ENCODE peak calls at places on chromosomes 16 and 17, in nine cellular contexts. M is endothelial cell of umbilical vein, H is stomach, Q is K562, W is transverse colon, U is breast epithelium, C is vagina, T is GM23338, R is sigmoid colon. A is an unnamed sample.

GRCh38 chr16:9469512-9469911 is 378.1 kb downstream of the HAPSTR1 start:
- DNase-seq in M (no peak), H (no peak), Q (no peak), W (no peak), U (no peak), C (no peak), T (no peak), R (no peak), A (no peak)

GRCh38 chr16:57540906-57541753 is 1.3 kb upstream of the ADGRG5 start:
- DNase-seq in M (no peak), H (peak), Q (peak), W (no peak), U (peak), C (peak), T (no peak), R (no peak), A (no peak)

GRCh38 chr16:8928467-8928957 is 35.2 kb downstream of the USP7 start:
- DNase-seq in M (no peak), H (no peak), Q (no peak), W (no peak), U (no peak), C (no peak), T (no peak), R (no peak), A (no peak)

GRCh38 chr17:58156839-58157803 is 8.9 kb downstream of the OR4D1 start:
- DNase-seq in M (no peak), H (no peak), Q (peak), W (peak), U (no peak), C (no peak), T (peak), R (no peak), A (no peak)

GRCh38 chr17:81365601-81366585 is 29.4 kb upstream of the BAHCC1 start:
- DNase-seq in M (peak), H (peak), Q (peak), W (peak), U (peak), C (no peak), T (no peak), R (peak), A (no peak)

GRCh38 chr17:5077781-5078105 is 524 bp upstream of the ZFP3 start:
- DNase-seq in M (no peak), H (no peak), Q (no peak), W (no peak), U (no peak), C (no peak), T (no peak), R (no peak), A (no peak)

GRCh38 chr17:45364531-45365390 is 47.9 kb upstream of the MAP3K14 start:
- DNase-seq in M (peak), H (no peak), Q (no peak), W (no peak), U (peak), C (peak), T (peak), R (peak), A (no peak)

GRCh38 chr16:74029122-74029805 is 267.4 kb upstream of the PSMD7 start:
- DNase-seq in M (no peak), H (no peak), Q (no peak), W (peak), U (no peak), C (no peak), T (peak), R (no peak), A (no peak)

GRCh38 chr17:39125143-39125875 is 26.1 kb downstream of the PLXDC1 start:
- DNase-seq in M (no peak), H (no peak), Q (no peak), W (no peak), U (no peak), C (no peak), T (no peak), R (no peak), A (no peak)

GRCh38 chr16:23423496-23424049 is 29.4 kb downstream of the COG7 start:
- DNase-seq in M (peak), H (peak), Q (no peak), W (peak), U (peak), C (no peak), T (peak), R (peak), A (no peak)

GRCh38 chr17:66932295-66932694 is 32.2 kb upstream of the CACNG4 start:
- DNase-seq in M (no peak), H (no peak), Q (no peak), W (no peak), U (no peak), C (no peak), T (no peak), R (no peak), A (no peak)

GRCh38 chr16:24834459-24835335 is 11.1 kb upstream of the SLC5A11 start:
- DNase-seq in M (peak), H (peak), Q (peak), W (peak), U (no peak), C (no peak), T (peak), R (peak), A (no peak)

GRCh38 chr17:67569873-67570272 is 147.9 kb upstream of the NOL11 start:
- DNase-seq in M (no peak), H (no peak), Q (no peak), W (no peak), U (no peak), C (no peak), T (no peak), R (peak), A (no peak)

GRCh38 chr17:71502443-71502842 is 618.4 kb upstream of the SOX9 start:
- DNase-seq in M (no peak), H (no peak), Q (no peak), W (no peak), U (no peak), C (no peak), T (no peak), R (no peak), A (no peak)

GRCh38 chr16:81649561-81649960 is 129.5 kb upstream of the PLCG2 start:
- DNase-seq in M (no peak), H (no peak), Q (no peak), W (no peak), U (no peak), C (no peak), T (no peak), R (no peak), A (no peak)

GRCh38 chr16:66207864-66208226 is 158.6 kb upstream of the CDH5 start:
- DNase-seq in M (no peak), H (no peak), Q (no peak), W (no peak), U (no peak), C (no peak), T (no peak), R (no peak), A (no peak)

GRCh38 chr17:13393841-13394710 is 207.7 kb downstream of the HS3ST3A1 start:
- DNase-seq in M (no peak), H (no peak), Q (no peak), W (no peak), U (no peak), C (no peak), T (no peak), R (no peak), A (no peak)

GRCh38 chr17:81279278-81280073 is 15.6 kb downstream of the SLC38A10 start:
- DNase-seq in M (no peak), H (no peak), Q (no peak), W (no peak), U (no peak), C (no peak), T (no peak), R (no peak), A (no peak)

DNA sequence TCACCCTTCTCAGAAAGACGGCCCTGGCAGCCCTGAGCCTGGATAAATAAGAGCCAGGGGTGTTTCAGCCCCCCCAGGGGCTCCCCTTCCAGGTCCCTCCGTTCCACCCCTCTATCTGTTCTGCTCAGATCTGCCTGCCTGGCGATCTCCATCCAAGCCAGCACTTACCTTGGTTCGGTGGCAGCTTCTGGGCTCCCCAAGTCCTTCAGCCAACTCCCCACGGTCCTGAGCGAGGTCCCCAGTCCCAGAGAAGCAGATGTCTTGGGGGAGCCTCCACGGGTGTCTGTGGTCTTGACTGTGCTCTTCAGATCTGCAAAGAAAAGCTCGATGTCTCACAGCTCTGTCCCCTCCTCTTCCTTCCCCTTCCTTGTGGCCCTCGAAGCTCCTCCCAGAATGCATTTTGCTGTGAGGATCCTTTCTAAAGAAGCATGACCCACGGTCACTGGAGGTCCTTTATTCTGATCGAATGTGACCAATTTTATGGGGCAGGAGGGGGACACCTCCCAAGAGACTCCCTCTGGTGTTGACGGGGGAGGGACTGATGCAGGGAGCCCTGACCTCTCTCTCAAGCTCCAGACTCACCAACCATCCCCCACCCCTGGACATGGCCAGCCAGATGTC is at the start of gene PIK3R6:
- DNase-seq in M (no peak), H (no peak), Q (no peak), W (no peak), U (no peak), C (no peak), T (no peak), R (no peak), A (no peak)
- TF ChIP-seq POLR2AphosphoS5 in M (no peak), H (no peak), Q (no peak), W (no peak), U (no peak), C (no peak), T (no peak), R (no peak), A (peak)

GRCh38 chr16:53446090-53446489 is 11.8 kb downstream of the RBL2 start:
- DNase-seq in M (no peak), H (no peak), Q (no peak), W (no peak), U (no peak), C (no peak), T (no peak), R (no peak), A (no peak)

GRCh38 chr16:53445534-53445933 is 11.3 kb downstream of the RBL2 start:
- DNase-seq in M (no peak), H (no peak), Q (no peak), W (no peak), U (no peak), C (no peak), T (no peak), R (no peak), A (no peak)

GRCh38 chr16:53449816-53450517 is 15.7 kb downstream of the RBL2 start:
- DNase-seq in M (no peak), H (no peak), Q (no peak), W (no peak), U (no peak), C (no peak), T (no peak), R (no peak), A (no peak)
- TF ChIP-seq POLR2AphosphoS5 in M (no peak), H (no peak), Q (no peak), W (no peak), U (no peak), C (no peak), T (no peak), R (no peak), A (no peak)

GRCh38 chr17:17200831-17201230 is 5.3 kb downstream of the PLD6 start:
- DNase-seq in M (no peak), H (no peak), Q (no peak), W (peak), U (no peak), C (no peak), T (no peak), R (peak), A (no peak)
- TF ChIP-seq POLR2AphosphoS5 in M (no peak), H (no peak), Q (no peak), W (no peak), U (no peak), C (no peak), T (no peak), R (peak), A (no peak)

GRCh38 chr17:47663997-47664941 is 14.6 kb downstream of the KPNB1 start:
- DNase-seq in M (peak), H (peak), Q (peak), W (peak), U (no peak), C (no peak), T (peak), R (peak), A (no peak)
- TF ChIP-seq POLR2AphosphoS5 in M (peak), H (peak), Q (no peak), W (no peak), U (no peak), C (no peak), T (peak), R (peak), A (peak)

DNA sequence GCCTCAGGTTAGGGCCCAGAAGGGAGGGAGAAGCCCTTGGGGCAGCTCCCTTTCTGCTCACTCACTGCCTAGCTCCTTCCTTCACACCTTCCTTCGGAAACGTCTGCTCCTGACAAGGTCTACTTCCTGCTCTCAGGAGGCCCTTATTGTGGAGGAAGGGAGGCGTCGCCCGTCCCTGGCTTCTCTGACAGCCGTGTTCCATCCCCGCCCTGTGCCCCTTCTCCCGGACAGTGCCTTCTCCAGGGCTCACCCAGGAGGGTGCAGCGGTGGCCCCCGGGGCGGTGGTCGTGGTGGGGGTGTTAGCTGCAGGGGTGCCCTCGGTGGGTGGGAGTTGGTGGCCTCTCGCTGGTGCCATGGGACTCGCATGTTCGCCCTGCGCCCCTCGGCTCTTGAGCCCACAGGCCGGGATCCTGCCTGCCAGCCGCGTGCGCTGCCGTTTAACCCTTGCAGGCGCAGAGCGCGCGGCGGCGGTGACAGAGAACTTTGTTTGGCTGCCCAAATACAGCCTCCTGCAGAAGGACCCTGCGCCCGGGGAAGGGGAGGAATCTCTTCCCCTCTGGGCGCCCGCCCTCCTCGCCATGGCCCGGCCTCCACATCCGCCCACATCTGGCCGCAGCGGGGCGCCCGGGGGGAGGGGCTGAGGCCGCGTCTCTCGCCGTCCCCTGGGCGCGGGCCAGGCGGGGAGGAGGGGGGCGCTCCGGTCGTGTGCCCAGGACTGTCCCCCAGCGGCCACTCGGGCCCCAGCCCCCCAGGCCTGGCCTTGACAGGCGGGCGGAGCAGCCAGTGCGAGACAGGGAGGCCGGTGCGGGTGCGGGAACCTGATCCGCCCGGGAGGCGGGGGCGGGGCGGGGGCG is 231.9 kb downstream of the SEC14L1 start:
- DNase-seq in M (peak), H (peak), Q (peak), W (peak), U (no peak), C (no peak), T (peak), R (peak), A (peak)
- TF ChIP-seq POLR2AphosphoS5 in M (no peak), H (peak), Q (no peak), W (peak), U (no peak), C (peak), T (peak), R (peak), A (no peak)

GRCh38 chr17:42288078-42288984 is at the start of gene STAT5A:
- DNase-seq in M (peak), H (peak), Q (peak), W (peak), U (peak), C (no peak), T (peak), R (peak), A (peak)

GRCh38 chr17:42286411-42287295 is 1.6 kb upstream of the STAT5A start:
- DNase-seq in M (no peak), H (peak), Q (no peak), W (peak), U (no peak), C (peak), T (no peak), R (peak), A (no peak)

GRCh38 chr17:42285346-42286050 is 2.8 kb upstream of the STAT5A start:
- DNase-seq in M (no peak), H (peak), Q (no peak), W (no peak), U (no peak), C (peak), T (no peak), R (peak), A (no peak)

GRCh38 chr17:42288985-42289862 is 926 bp downstream of the STAT5A start:
- DNase-seq in M (no peak), H (peak), Q (peak), W (peak), U (no peak), C (no peak), T (peak), R (peak), A (peak)

GRCh38 chr17:42287305-42288077 is 807 bp upstream of the STAT5A start:
- DNase-seq in M (peak), H (peak), Q (no peak), W (peak), U (no peak), C (peak), T (peak), R (peak), A (no peak)
- TF ChIP-seq POLR2AphosphoS5 in M (no peak), H (peak), Q (no peak), W (peak), U (no peak), C (peak), T (no peak), R (peak), A (peak)

GRCh38 chr17:55722016-55722706 is 503 bp downstream of the TMEM100 start:
- DNase-seq in M (no peak), H (no peak), Q (no peak), W (no peak), U (no peak), C (no peak), T (no peak), R (no peak), A (no peak)

GRCh38 chr17:55720917-55721836 is 1.5 kb downstream of the TMEM100 start:
- DNase-seq in M (no peak), H (no peak), Q (no peak), W (no peak), U (no peak), C (no peak), T (no peak), R (no peak), A (no peak)

GRCh38 chr17:55726440-55726839 is 3.8 kb upstream of the TMEM100 start:
- DNase-seq in M (peak), H (peak), Q (no peak), W (peak), U (no peak), C (no peak), T (no peak), R (peak), A (no peak)

GRCh38 chr17:55723488-55723848 is 804 bp upstream of the TMEM100 start:
- DNase-seq in M (no peak), H (no peak), Q (no peak), W (no peak), U (no peak), C (no peak), T (no peak), R (no peak), A (no peak)

DNA sequence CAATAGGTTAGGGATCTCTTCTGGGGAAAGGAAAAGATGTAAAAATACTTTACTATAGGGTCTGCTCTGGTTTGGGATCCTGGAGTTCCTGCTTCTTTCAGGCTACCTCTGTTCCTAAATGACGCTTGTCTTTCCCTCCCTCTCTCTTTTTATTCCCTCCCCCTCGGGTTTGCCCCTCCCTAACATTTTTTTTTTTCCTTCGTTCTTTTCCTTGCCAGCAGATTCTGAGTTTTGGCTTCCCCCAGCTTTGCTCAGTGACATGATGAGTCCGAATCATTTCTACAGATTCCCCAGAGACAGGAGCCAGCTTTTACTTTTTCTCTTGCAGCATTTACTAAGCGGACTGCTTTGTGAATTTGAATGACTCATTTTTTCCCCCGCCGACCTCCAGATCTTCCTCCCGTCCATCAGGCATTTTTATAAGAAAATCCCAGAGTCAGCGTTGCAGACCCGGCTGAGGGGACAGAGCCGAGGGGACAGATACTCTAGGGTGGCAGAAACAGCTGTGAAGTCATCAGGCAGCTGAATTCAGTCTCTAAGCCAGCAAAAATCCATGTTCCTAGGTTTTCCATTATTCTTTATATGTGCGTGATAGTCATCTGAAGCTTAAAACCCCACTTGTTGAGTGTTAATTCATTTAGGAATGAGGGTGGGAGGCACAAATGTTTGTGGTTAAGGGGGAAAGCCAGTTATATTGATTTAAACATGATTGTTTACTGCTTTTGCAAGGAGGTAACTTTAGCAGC is at the start of gene TMEM100:
- DNase-seq in M (peak), H (no peak), Q (peak), W (no peak), U (no peak), C (no peak), T (peak), R (peak), A (no peak)
- TF ChIP-seq POLR2AphosphoS5 in M (no peak), H (peak), Q (no peak), W (peak), U (no peak), C (peak), T (no peak), R (peak), A (no peak)

GRCh38 chr16:31458073-31458834 is 1.0 kb upstream of the ARMC5 start:
- DNase-seq in M (peak), H (peak), Q (peak), W (peak), U (no peak), C (no peak), T (peak), R (peak), A (no peak)
- TF ChIP-seq POLR2AphosphoS5 in M (peak), H (no peak), Q (no peak), W (peak), U (no peak), C (no peak), T (no peak), R (peak), A (no peak)

A was measured in GM12892.